ENCODE peak calls at places on chromosomes 13 and 19, in ten cellular contexts. I is dorsolateral prefrontal cortex; S is OCI-LY7; C is breast epithelium; A is left ventricle myocardium inferior; V is CD8-positive, alpha-beta T cell; W is lung; H is IMR-90; D is cardiac muscle cell; T is body of pancreas. Z is an unnamed sample.

GRCh38 chr13:91078093-91078679 is 269.3 kb upstream of the MIR17HG start:
- DNase-seq in S (peak), W (no peak), H (no peak), V (no peak), C (no peak), I (no peak), A (no peak), D (peak), T (no peak), Z (no peak)

GRCh38 chr13:114144606-114145244 is 12.3 kb upstream of the RASA3 start:
- DNase-seq in T (no peak), D (no peak), H (no peak), V (no peak), A (no peak), C (peak), I (no peak), W (no peak), S (no peak), Z (no peak)

GRCh38 chr13:23778007-23778687 is 111.1 kb downstream of the MIPEP start:
- DNase-seq in V (no peak), H (peak), D (no peak), T (no peak), S (peak), C (no peak), A (no peak), I (no peak), W (no peak), Z (no peak)

GRCh38 chr13:112744306-112745021 is 54.6 kb downstream of the ATP11A start:
- DNase-seq in I (no peak), S (no peak), C (no peak), T (no peak), D (peak), W (no peak), H (peak), A (no peak), V (no peak), Z (no peak)

GRCh38 chr19:5585461-5586299 is 17.9 kb upstream of the TINCR start:
- DNase-seq in I (peak), V (peak), T (no peak), D (peak), H (no peak), W (no peak), C (no peak), S (no peak), A (no peak), Z (peak)

GRCh38 chr19:46697142-46697960 is 19.6 kb downstream of the PRKD2 start:
- DNase-seq in T (peak), W (peak), H (peak), V (no peak), A (peak), S (peak), D (peak), I (peak), C (no peak), Z (no peak)

GRCh38 chr19:6983448-6983847 is 37.8 kb downstream of the MBD3L2B start:
- DNase-seq in D (no peak), I (no peak), V (no peak), T (no peak), C (no peak), H (no peak), W (no peak), S (no peak), A (no peak), Z (no peak)

GRCh38 chr19:29504454-29504853 is 21.3 kb upstream of the VSTM2B start:
- DNase-seq in D (no peak), S (no peak), A (no peak), H (no peak), W (no peak), T (no peak), I (peak), V (no peak), C (no peak), Z (no peak)

GRCh38 chr19:4183967-4184717 is 1.7 kb downstream of the ANKRD24 start:
- DNase-seq in I (peak), C (no peak), H (no peak), T (no peak), S (no peak), V (no peak), W (no peak), D (no peak), A (no peak), Z (no peak)

GRCh38 chr13:48006396-48006795 is 5.3 kb upstream of the SUCLA2 start:
- DNase-seq in W (no peak), D (no peak), I (no peak), S (no peak), H (no peak), C (no peak), T (no peak), V (no peak), A (no peak), Z (no peak)

GRCh38 chr13:113411216-113412023 is 41.9 kb downstream of the ADPRHL1 start:
- DNase-seq in V (no peak), C (no peak), D (no peak), H (peak), W (no peak), A (peak), T (no peak), S (no peak), I (no peak), Z (no peak)

GRCh38 chr13:75581874-75582640 is 32.5 kb downstream of the UCHL3 start:
- DNase-seq in T (no peak), D (no peak), C (no peak), H (peak), I (no peak), S (no peak), W (no peak), A (no peak), V (no peak), Z (no peak)

GRCh38 chr19:30450101-30450500 is 77.9 kb downstream of the ZNF536 start:
- DNase-seq in V (no peak), I (peak), D (peak), T (no peak), C (no peak), S (no peak), W (no peak), A (peak), H (no peak), Z (no peak)

GRCh38 chr19:24098359-24098758 is 11.4 kb downstream of the ZNF254 start:
- DNase-seq in W (no peak), C (no peak), T (no peak), A (no peak), V (no peak), H (peak), D (no peak), I (no peak), S (no peak), Z (no peak)

GRCh38 chr13:49838989-49839388 is 46.5 kb upstream of the KPNA3 start:
- DNase-seq in D (no peak), V (no peak), W (no peak), T (no peak), A (no peak), S (no peak), H (no peak), C (no peak), I (no peak), Z (no peak)

GRCh38 chr19:2476451-2477140 is 669 bp downstream of the GADD45B start:
- DNase-seq in V (peak), T (peak), I (no peak), C (peak), D (peak), H (peak), A (peak), S (peak), W (peak), Z (peak)

GRCh38 chr13:114010401-114011101 is 36.7 kb upstream of the C13orf46 start:
- DNase-seq in D (no peak), V (no peak), T (no peak), I (no peak), W (no peak), A (no peak), S (no peak), H (no peak), C (no peak), Z (no peak)

GRCh38 chr19:9914315-9915207 is 21.8 kb downstream of the OLFM2 start:
- DNase-seq in C (peak), T (peak), D (peak), I (no peak), H (peak), V (peak), S (peak), W (peak), A (peak), Z (peak)

GRCh38 chr19:4624733-4625362 is 14.5 kb upstream of the TNFAIP8L1 start:
- DNase-seq in D (peak), T (no peak), A (no peak), S (no peak), H (peak), C (no peak), W (no peak), I (no peak), V (no peak), Z (no peak)

GRCh38 chr19:2243274-2244121 is 5.6 kb upstream of the AMH start:
- DNase-seq in A (no peak), H (no peak), W (no peak), C (no peak), I (no peak), V (no peak), T (no peak), D (no peak), S (no peak), Z (no peak)

GRCh38 chr19:14577885-14578427 is 4.9 kb upstream of the CLEC17A start:
- DNase-seq in C (no peak), A (no peak), H (no peak), D (no peak), W (no peak), V (no peak), T (no peak), I (no peak), S (peak), Z (no peak)

GRCh38 chr13:98293570-98294142 is 116.6 kb upstream of the RNF113B start:
- DNase-seq in D (no peak), W (no peak), C (no peak), H (peak), S (no peak), I (no peak), T (no peak), V (no peak), A (no peak), Z (no peak)

GRCh38 chr19:2983351-2984195 is 6.2 kb downstream of the TLE6 start:
- DNase-seq in D (peak), H (peak), W (no peak), S (peak), A (peak), V (no peak), C (no peak), T (peak), I (peak), Z (no peak)

GRCh38 chr13:48398450-48399095 is 14.3 kb downstream of the LPAR6 start:
- DNase-seq in S (no peak), A (no peak), I (no peak), D (no peak), W (no peak), H (peak), C (no peak), T (no peak), V (no peak), Z (no peak)

GRCh38 chr13:113930711-113931637 is 42.9 kb downstream of the C13orf46 start:
- DNase-seq in H (no peak), S (no peak), D (no peak), W (no peak), V (peak), I (peak), A (no peak), T (peak), C (peak), Z (peak)

GRCh38 chr19:13099073-13099999 is 3.3 kb downstream of the LYL1 start:
- DNase-seq in W (peak), A (peak), T (no peak), S (peak), V (peak), C (no peak), D (no peak), H (no peak), I (no peak), Z (peak)

GRCh38 chr13:95710313-95710712 is 33.4 kb downstream of the DNAJC3 start:
- DNase-seq in T (no peak), D (no peak), A (no peak), C (no peak), S (no peak), W (no peak), V (no peak), I (no peak), H (peak), Z (no peak)

GRCh38 chr13:32669030-32669646 is 82.9 kb downstream of the PDS5B start:
- DNase-seq in V (no peak), I (no peak), W (no peak), C (no peak), T (no peak), H (peak), D (peak), A (no peak), S (peak), Z (no peak)

GRCh38 chr19:32870154-32870573 is 597 bp upstream of the SLC7A9 start:
- DNase-seq in S (no peak), T (no peak), D (no peak), V (no peak), W (no peak), I (no peak), C (no peak), A (no peak), H (no peak), Z (no peak)

GRCh38 chr19:21233691-21234090 is 91.9 kb downstream of the ZNF431 start:
- DNase-seq in A (no peak), T (no peak), I (no peak), W (no peak), S (no peak), H (no peak), D (no peak), V (no peak), C (no peak), Z (no peak)

GRCh38 chr19:3467437-3468198 is 12.7 kb downstream of the SMIM24 start:
- DNase-seq in I (no peak), T (no peak), D (no peak), S (no peak), C (no peak), H (no peak), A (no peak), W (no peak), V (no peak), Z (no peak)

GRCh38 chr13:25630327-25630726 is 258.6 kb downstream of the ATP8A2 start:
- DNase-seq in V (no peak), A (no peak), T (no peak), W (no peak), C (no peak), D (no peak), H (no peak), I (no peak), S (no peak), Z (no peak)

GRCh38 chr19:6253886-6254285 is 25.9 kb downstream of the MLLT1 start:
- DNase-seq in D (no peak), H (no peak), A (no peak), I (no peak), W (no peak), V (no peak), T (no peak), S (no peak), C (no peak), Z (no peak)

GRCh38 chr19:29873801-29874575 is 62.2 kb downstream of the CCNE1 start:
- DNase-seq in S (no peak), I (no peak), H (no peak), A (no peak), T (no peak), D (no peak), V (no peak), W (no peak), C (no peak), Z (no peak)

GRCh38 chr13:35499131-35500051 is 22.9 kb upstream of the MAB21L1 start:
- DNase-seq in I (no peak), C (no peak), V (no peak), S (no peak), D (peak), T (no peak), A (no peak), W (no peak), H (no peak), Z (no peak)

DNA sequence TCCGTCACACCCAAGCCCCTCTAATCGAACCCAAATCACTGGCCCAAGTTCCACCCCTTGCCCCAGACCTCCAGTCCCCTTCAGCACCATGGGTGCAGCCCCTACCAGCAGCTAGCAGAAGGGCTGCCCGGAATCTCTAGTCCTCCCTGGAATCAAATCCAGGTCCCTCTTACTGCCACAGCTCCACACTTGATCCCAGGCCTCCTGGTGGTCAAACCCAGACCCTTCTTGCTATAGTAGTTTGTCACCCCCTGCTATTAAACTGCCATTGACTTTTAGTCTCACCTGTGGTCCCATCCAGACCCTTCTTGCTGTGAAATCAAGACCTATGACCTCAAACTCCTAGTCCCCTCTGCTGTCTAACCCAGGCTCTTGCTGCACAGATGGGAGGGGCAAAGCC is 8.7 kb downstream of the HIPK4 start:
- DNase-seq in A (no peak), V (no peak), S (no peak), D (no peak), I (no peak), C (no peak), H (no peak), W (no peak), T (no peak), Z (no peak)
- H3K27ac ChIP-seq in A (no peak), V (no peak), S (no peak), D (no peak), I (no peak), C (no peak), H (no peak), W (no peak), T (no peak), Z (no peak)

DNA sequence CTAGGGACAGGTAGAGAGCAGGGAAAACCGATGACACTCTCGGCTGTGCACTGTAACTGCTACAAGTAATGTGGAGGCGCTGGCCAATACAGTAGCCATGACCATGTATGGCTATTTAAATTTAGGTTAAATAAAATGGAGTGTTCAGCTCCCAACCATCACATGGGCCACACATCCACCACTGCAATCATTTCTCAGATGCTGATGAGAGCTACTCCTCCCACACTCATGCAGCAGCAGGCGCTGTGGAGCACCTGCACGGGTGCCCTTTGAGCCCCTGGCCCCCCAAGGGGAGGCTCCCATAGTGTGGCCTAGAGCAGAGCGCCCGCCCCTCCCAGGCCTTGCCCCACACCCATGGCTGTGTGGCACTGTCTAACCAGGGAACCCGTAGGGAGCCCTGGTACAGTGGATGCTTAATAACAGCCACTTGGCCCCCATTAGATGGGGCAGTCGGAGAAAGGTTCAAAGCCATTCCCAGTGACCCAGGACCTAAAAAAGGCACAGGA is 6.0 kb downstream of the ACP4 start:
- DNase-seq in W (no peak), C (no peak), D (no peak), I (no peak), T (no peak), V (no peak), H (no peak), S (peak), A (no peak), Z (no peak)
- TF ChIP-seq CTCF in W (no peak), C (no peak), D (no peak), I (no peak), T (no peak), V (no peak), H (no peak), S (peak), A (no peak), Z (no peak)

DNA sequence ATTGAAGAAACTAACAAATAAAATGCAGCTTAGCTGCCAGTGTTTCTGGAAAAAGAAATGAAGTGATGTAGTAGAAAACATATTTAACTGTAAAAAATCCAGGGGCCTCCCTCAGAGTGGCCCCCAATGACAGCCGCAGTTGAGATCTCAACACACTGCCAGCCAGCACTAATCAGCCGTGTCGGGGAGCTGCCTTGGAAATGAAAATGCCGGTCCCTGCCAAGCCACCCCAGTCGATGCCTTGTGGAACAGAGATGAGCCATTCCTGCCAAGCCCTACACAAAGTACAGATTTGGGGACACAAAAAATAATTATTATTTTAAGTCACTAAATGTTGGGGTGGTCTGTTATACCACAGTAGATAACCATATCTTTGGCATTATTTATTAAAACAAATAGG is 1342.4 kb downstream of the EFNB2 start:
- DNase-seq in D (no peak), T (no peak), A (no peak), C (no peak), S (no peak), I (no peak), H (no peak), W (no peak), V (no peak), Z (no peak)
- H3K27ac ChIP-seq in D (no peak), T (no peak), A (no peak), C (no peak), S (no peak), I (no peak), H (no peak), W (no peak), V (no peak), Z (no peak)

DNA sequence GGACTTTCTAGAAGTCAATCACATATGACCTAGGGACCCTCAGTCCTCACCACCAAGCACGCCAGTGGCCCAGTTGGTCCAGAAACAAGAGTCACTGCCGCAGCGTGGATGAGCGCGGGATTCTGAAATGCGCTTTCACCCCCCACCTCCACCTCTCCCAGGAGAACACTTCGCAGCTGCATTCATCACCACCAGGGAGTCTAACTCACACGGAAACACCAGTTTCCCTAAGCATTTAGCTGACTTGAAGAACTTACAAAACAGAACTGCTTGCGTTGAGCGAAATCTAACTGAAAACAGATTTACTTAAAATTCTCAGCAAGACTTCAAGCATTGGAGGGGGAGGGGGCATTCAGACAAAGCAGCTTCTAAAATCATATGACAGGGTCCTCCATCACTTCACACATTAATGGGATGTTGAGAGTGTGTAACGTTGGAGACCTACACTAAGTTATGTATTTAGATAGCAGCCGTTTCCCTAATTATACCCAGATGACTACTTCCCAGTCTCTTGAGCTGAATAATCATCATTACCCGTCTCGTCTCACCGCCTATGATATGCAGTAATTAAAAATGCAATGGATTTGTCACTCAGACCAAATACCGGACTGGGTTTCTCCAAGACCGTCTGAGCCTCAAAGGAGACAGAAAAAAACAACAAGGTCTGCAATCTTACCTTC is 258.3 kb upstream of the IRS2 start:
- DNase-seq in S (no peak), C (no peak), H (peak), I (no peak), V (no peak), T (no peak), D (no peak), W (no peak), A (no peak), Z (no peak)
- TF ChIP-seq CTCF in S (no peak), C (no peak), H (no peak), I (no peak), V (no peak), T (no peak), D (peak), W (no peak), A (no peak), Z (no peak)

DNA sequence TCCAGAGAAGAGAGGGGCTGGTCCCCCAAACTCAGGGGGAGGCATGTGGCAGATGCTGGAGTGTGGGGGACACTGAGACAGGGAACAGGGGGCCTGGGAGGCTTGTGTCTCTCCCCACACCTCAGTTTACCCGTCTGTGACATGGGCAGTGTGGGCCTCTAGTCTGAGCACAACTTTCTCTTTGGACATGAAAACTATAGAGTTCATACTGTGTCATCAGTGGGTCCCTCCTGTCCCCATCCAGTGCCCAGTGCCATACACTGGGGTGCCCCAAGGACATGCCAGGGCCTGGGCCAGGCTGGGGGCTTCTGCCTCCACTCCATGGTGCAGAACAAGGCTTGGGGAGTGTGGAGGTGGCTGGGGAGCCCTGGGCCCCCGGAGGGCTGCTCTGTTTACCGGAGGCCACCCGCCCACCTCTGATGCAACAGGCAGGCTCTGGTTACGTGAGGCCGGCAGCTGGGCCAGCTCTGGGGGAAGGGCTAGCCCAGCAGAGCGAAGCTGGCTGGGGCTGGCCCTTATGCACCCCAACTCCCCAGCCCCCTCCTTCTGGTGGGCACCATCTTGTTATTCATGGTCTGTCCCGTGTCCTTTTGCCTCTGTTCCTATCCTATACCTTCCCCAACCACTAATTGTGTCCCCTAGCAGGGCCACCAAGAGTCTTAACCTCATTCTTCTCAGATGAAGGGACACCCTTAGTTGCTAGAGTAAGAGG is 1.9 kb upstream of the MEF2B start:
- DNase-seq in C (no peak), D (no peak), I (no peak), H (peak), W (no peak), V (no peak), A (no peak), S (peak), T (no peak), Z (no peak)
- H3K27ac ChIP-seq in C (no peak), D (no peak), I (no peak), H (peak), W (no peak), V (no peak), A (no peak), S (peak), T (no peak), Z (no peak)

Z was measured in CD4-positive, alpha-beta T cell.